ENCODE peak calls at places on chromosomes 3 and 15, in six cellular contexts. Y, B, W, M, S and T are unnamed samples. For H3K27me3, the result is how much of the 10 kb centered on the place peaks cover.

GRCh38 chr3:179260949-179261765 is 10.2 kb upstream of the KCNMB3 start:
- DNase-seq in Y (peak), B (no peak), W (peak), M (peak), S (peak), T (peak)

GRCh38 chr3:29011441-29011840 is 269.4 kb upstream of the RBMS3 start:
- DNase-seq in Y (no peak), B (no peak), W (no peak), M (no peak), S (peak), T (no peak)

GRCh38 chr3:41716391-41716910 is 245.5 kb downstream of the ULK4 start:
- DNase-seq in Y (peak), B (no peak), W (no peak), M (peak), S (no peak), T (peak)

GRCh38 chr15:68186671-68187397 is 18.3 kb downstream of the CALML4 start:
- DNase-seq in Y (no peak), B (no peak), W (no peak), M (peak), S (no peak), T (peak)

GRCh38 chr15:61364871-61365270 is 135.8 kb upstream of the RORA start:
- DNase-seq in Y (no peak), B (no peak), W (no peak), M (no peak), S (peak), T (no peak)

GRCh38 chr3:146747928-146748327 is 142.8 kb upstream of the PLSCR5 start:
- DNase-seq in Y (no peak), B (peak), W (no peak), M (peak), S (no peak), T (peak)

GRCh38 chr15:101633356-101633755 is 18.8 kb downstream of the TM2D3 start:
- DNase-seq in Y (no peak), B (no peak), W (no peak), M (no peak), S (no peak), T (no peak)

GRCh38 chr3:170081079-170081741 is 43.4 kb downstream of the GPR160 start:
- DNase-seq in Y (no peak), B (no peak), W (no peak), M (peak), S (no peak), T (no peak)

GRCh38 chr3:127820871-127821853 is 1.2 kb downstream of the MGLL start:
- DNase-seq in Y (no peak), B (no peak), W (no peak), M (peak), S (no peak), T (peak)

GRCh38 chr15:69081310-69082004 is 67.0 kb downstream of the NOX5 start:
- DNase-seq in Y (no peak), B (no peak), W (no peak), M (peak), S (no peak), T (no peak)

GRCh38 chr3:151971814-151972579 is 98.6 kb downstream of the SUCNR1 start:
- DNase-seq in Y (no peak), B (peak), W (no peak), M (no peak), S (no peak), T (peak)

GRCh38 chr3:72033709-72034428 is 248.9 kb upstream of the PROK2 start:
- DNase-seq in Y (no peak), B (no peak), W (no peak), M (no peak), S (no peak), T (no peak)
- H3K9ac ChIP-seq in Y (no peak), B (no peak), W (no peak), M (no peak), S (no peak), T (no peak)

GRCh38 chr15:73923156-73923487 is 3.1 kb upstream of the LOXL1 start:
- DNase-seq in Y (no peak), B (no peak), W (no peak), M (no peak), S (no peak), T (no peak)

GRCh38 chr15:73922186-73923151 is 3.8 kb upstream of the LOXL1 start:
- DNase-seq in Y (no peak), B (no peak), W (no peak), M (peak), S (peak), T (no peak)

GRCh38 chr15:73921257-73921890 is 4.9 kb upstream of the LOXL1 start:
- DNase-seq in Y (no peak), B (no peak), W (no peak), M (peak), S (no peak), T (peak)

GRCh38 chr15:73924258-73924921 is 1.9 kb upstream of the LOXL1 start:
- DNase-seq in Y (no peak), B (no peak), W (no peak), M (peak), S (peak), T (peak)

DNA sequence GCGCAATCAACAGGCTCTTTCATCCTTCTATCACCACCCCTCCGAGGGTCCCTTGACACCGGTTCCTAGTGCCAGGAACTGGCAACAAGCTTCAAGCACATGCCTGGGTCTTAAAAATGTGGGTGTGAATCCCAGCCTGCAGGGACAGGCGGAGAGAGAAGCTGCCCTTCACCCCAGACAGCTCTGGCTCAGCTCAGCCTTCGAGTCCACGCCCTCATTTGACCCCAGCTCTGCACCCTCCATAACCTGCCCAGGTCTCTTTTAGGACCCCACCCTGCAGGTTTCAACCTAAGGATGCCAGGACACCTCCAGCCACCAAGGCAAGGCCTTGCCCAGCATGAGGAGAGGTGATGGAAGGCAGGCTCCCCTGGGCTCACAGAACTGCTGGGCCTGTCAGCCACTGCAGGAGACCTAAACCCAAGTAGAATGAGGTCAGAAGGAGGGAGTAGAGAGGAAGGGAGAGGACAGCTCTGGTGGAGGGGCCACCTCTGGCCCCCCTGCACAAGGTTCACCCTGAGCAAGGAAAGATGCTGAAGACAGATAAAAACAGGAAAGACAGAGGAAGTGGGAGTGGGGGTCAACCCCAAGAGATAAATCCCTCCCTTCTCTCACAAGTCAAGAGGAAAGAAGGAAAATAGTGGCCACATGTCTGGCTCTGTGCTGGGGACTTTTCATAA is 2.6 kb upstream of the LOXL1 start:
- DNase-seq in Y (no peak), B (no peak), W (no peak), M (no peak), S (no peak), T (no peak)
- TF ChIP-seq EZH2phosphoT487 in Y (no peak), B (no peak), W (no peak), M (no peak), S (no peak), T (no peak)

GRCh38 chr3:13102386-13103345 is 29.4 kb upstream of the IQSEC1 start:
- DNase-seq in Y (no peak), B (no peak), W (no peak), M (no peak), S (no peak), T (no peak)
- H3K27me3 ChIP-seq in Y (under half), B (under half), W (under half), M (under half), S (under half), T (under half)

GRCh38 chr15:79006071-79006470 is 61.2 kb upstream of the CTSH start:
- DNase-seq in Y (no peak), B (no peak), W (no peak), M (no peak), S (no peak), T (no peak)

GRCh38 chr15:79010278-79010677 is 65.4 kb upstream of the CTSH start:
- DNase-seq in Y (no peak), B (no peak), W (no peak), M (no peak), S (no peak), T (no peak)

GRCh38 chr15:79007066-79007465 is 62.2 kb upstream of the CTSH start:
- DNase-seq in Y (peak), B (peak), W (peak), M (peak), S (peak), T (peak)

GRCh38 chr15:79009388-79009787 is 64.5 kb upstream of the CTSH start:
- DNase-seq in Y (no peak), B (no peak), W (no peak), M (no peak), S (no peak), T (no peak)

GRCh38 chr15:79008666-79009065 is 63.8 kb upstream of the CTSH start:
- DNase-seq in Y (no peak), B (no peak), W (no peak), M (no peak), S (peak), T (no peak)
- H3K9ac ChIP-seq in Y (no peak), B (no peak), W (no peak), M (no peak), S (no peak), T (no peak)

DNA sequence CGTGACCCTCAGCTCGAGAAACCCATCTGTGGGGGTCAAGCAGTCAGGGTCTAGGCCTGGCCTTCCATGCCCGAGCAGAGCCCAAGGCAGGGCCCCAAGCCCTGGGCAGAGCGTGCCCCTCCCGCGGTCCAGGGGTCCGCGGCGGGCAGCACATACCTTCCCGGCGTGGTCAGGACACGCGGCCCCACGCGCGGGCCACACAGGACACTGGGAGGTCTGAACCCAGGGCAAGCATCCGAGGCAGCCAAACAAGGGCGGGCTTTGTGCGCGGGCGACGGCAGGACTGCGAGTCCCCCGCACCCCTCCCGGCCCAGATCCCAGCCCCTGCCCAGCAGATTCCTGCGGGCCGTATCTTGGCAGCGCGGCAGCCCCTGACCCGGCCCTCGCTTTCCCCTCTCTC is 61.6 kb upstream of the ACAN start:
- DNase-seq in Y (no peak), B (no peak), W (no peak), M (no peak), S (no peak), T (no peak)
- TF ChIP-seq EZH2phosphoT487 in Y (no peak), B (no peak), W (no peak), M (no peak), S (no peak), T (no peak)

GRCh38 chr3:115551091-115551490 is 72.2 kb upstream of the GAP43 start:
- DNase-seq in Y (peak), B (no peak), W (no peak), M (peak), S (no peak), T (no peak)
- H3K27me3 ChIP-seq in Y (under half), B (under half), W (under half), M (under half), S (under half), T (under half)

GRCh38 chr15:80467311-80467714 is 63.1 kb downstream of the ARNT2 start:
- DNase-seq in Y (no peak), B (no peak), W (no peak), M (no peak), S (no peak), T (no peak)
- H3K9ac ChIP-seq in Y (no peak), B (no peak), W (no peak), M (no peak), S (no peak), T (no peak)

GRCh38 chr3:149620291-149621020 is 37.4 kb downstream of the WWTR1 start:
- DNase-seq in Y (no peak), B (no peak), W (no peak), M (peak), S (no peak), T (peak)
- TF ChIP-seq EZH2phosphoT487 in Y (no peak), B (no peak), W (no peak), M (no peak), S (no peak), T (no peak)

GRCh38 chr3:193813506-193813850 is 220.5 kb downstream of the OPA1 start:
- DNase-seq in Y (no peak), B (no peak), W (no peak), M (no peak), S (no peak), T (no peak)

GRCh38 chr3:193812791-193813505 is 219.9 kb downstream of the OPA1 start:
- DNase-seq in Y (no peak), B (no peak), W (no peak), M (no peak), S (no peak), T (no peak)

GRCh38 chr3:193815246-193816027 is 222.4 kb downstream of the OPA1 start:
- DNase-seq in Y (no peak), B (no peak), W (no peak), M (no peak), S (no peak), T (no peak)

GRCh38 chr3:193816028-193816395 is 223.0 kb downstream of the OPA1 start:
- DNase-seq in Y (no peak), B (no peak), W (no peak), M (no peak), S (no peak), T (no peak)

DNA sequence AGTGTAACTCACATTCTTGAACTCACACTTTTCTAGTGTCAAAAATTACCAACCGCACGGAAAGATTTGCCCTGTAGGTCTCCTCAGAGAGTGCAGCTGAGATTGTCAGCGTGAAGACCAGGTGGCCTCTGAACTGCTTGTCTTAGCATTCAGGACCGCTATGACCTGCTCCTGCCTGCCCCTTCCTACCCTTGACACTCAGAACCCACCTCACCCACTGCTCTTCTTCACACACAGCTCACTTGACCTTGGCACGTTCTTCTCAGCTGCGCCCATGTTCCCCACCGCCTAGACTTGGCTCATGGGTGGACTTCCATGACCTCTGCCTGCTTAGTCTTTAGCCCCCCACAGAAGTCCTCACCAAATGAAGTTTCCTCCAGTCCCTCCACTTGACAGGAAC is 221.2 kb downstream of the OPA1 start:
- DNase-seq in Y (no peak), B (no peak), W (no peak), M (no peak), S (no peak), T (no peak)
- H3K27me3 ChIP-seq in Y (under half), B (under half), W (under half), M (under half), S (under half), T (under half)